ENCODE peak calls at places on chromosomes 7 and 10, in ten cellular contexts. P, S, J, L, E, U, G, V, H and Q are unnamed samples.

GRCh38 chr10:45491061-45491460 is 117.0 kb downstream of the ALOX5 start:
- DNase-seq in L (no peak), H (no peak), G (no peak), E (no peak), P (no peak), V (no peak), U (no peak), J (no peak), S (no peak), Q (no peak)

GRCh38 chr10:91799580-91799975 is 1.4 kb downstream of the TNKS2 start:
- DNase-seq in L (no peak), U (no peak), S (no peak), P (no peak), G (no peak), J (no peak), V (no peak), E (no peak), H (no peak), Q (no peak)

GRCh38 chr10:11886851-11887250 is 63.7 kb downstream of the PROSER2 start:
- DNase-seq in J (no peak), P (no peak), G (no peak), S (no peak), U (no peak), E (no peak), H (peak; percentile 33), V (no peak), L (no peak), Q (no peak)

GRCh38 chr10:49033939-49034338 is 81.4 kb downstream of the VSTM4 start:
- DNase-seq in U (no peak), H (no peak), P (no peak), G (no peak), L (no peak), E (no peak), J (no peak), V (no peak), S (no peak), Q (no peak)

GRCh38 chr7:18889436-18889835 is 228.0 kb downstream of the TWIST1 start:
- DNase-seq in U (peak; percentile 27), V (no peak), L (no peak), S (no peak), J (no peak), P (no peak), E (no peak), H (no peak), G (no peak), Q (no peak)

GRCh38 chr7:10571759-10572158 is 401.9 kb upstream of the PHF14 start:
- DNase-seq in E (no peak), H (no peak), J (no peak), G (no peak), P (no peak), S (no peak), V (no peak), L (no peak), U (no peak), Q (no peak)

GRCh38 chr10:48251525-48252353 is 22.8 kb downstream of the FRMPD2 start:
- DNase-seq in J (no peak), V (no peak), L (no peak), U (no peak), H (no peak), S (no peak), P (no peak), G (no peak), E (no peak), Q (no peak)

GRCh38 chr10:128855656-128856428 is 611.2 kb upstream of the MGMT start:
- DNase-seq in H (no peak), E (no peak), P (no peak), L (no peak), U (no peak), J (no peak), V (no peak), S (no peak), G (no peak), Q (no peak)

GRCh38 chr10:17250736-17251135 is 22.7 kb downstream of the VIM start:
- DNase-seq in S (no peak), L (no peak), E (no peak), P (no peak), U (no peak), J (no peak), H (no peak), V (no peak), G (no peak), Q (no peak)

GRCh38 chr10:17247210-17247609 is 19.2 kb downstream of the VIM start:
- DNase-seq in J (no peak), P (no peak), E (no peak), G (no peak), L (no peak), V (no peak), S (no peak), H (no peak), U (no peak), Q (no peak)

GRCh38 chr10:17248964-17249363 is 20.9 kb downstream of the VIM start:
- DNase-seq in H (no peak), U (no peak), E (no peak), L (no peak), P (no peak), J (no peak), S (no peak), V (no peak), G (no peak), Q (no peak)

GRCh38 chr10:17244712-17245365 is 16.8 kb downstream of the VIM start:
- DNase-seq in G (no peak), J (no peak), U (no peak), H (no peak), S (no peak), V (no peak), P (no peak), L (no peak), E (no peak), Q (no peak)

DNA sequence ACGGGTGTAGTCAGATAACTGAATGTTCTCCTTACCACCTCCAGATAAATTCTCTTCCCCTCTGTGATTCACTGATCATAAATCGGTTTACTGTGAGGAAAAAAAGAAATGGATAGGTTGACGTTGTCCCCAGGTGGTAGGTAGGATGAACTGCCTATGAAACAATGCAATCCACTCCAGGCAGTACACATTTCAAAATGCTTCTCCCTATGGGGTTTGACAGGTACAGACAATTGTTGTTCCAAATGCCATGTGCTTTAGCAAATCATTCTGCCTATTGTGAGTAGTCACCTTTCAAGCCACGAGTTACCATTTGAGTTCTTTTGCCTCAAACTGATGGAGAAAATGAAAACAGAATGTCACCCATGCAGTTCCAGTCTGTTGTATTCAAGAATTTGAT is 21.8 kb downstream of the VIM start:
- DNase-seq in V (no peak), P (no peak), J (no peak), L (no peak), H (peak; percentile 24), E (no peak), U (peak; percentile 12), G (no peak), S (peak; percentile 27), Q (no peak)
- TF ChIP-seq CTCF in V (peak; percentile 48), P (peak; percentile 28), J (peak; percentile 31), L (peak; percentile 36), H (peak; percentile 14), E (peak; percentile 21), U (peak; percentile 59), G (peak; percentile 46), S (peak; percentile 22), Q (peak; percentile 12)

DNA sequence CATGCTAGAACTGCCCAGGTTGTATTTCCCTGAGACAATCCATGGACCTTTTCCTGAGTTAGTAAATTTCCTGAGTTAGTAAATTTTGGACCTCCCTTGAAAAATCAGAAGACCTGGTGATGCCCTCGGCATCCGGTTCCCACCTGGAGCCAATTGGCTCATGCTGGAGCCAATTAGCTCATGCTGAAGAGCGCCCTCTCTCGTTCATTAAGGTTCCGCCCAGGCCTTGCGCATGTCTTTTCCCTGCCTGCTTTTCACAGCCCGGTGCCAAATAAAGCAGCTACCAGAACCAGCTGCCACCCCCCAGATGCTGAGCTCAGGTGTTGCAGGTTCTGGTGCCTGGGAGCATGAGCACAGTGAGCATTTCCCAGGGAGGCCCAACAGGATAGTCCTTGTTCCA is 96.2 kb downstream of the APBB1IP start:
- DNase-seq in L (no peak), S (no peak), U (no peak), J (no peak), P (no peak), E (no peak), G (no peak), H (peak; percentile 28), V (no peak), Q (no peak)
- TF ChIP-seq CTCF in L (peak; percentile 24), S (no peak), U (no peak), J (no peak), P (no peak), E (no peak), G (no peak), H (peak; percentile 21), V (no peak), Q (no peak)

DNA sequence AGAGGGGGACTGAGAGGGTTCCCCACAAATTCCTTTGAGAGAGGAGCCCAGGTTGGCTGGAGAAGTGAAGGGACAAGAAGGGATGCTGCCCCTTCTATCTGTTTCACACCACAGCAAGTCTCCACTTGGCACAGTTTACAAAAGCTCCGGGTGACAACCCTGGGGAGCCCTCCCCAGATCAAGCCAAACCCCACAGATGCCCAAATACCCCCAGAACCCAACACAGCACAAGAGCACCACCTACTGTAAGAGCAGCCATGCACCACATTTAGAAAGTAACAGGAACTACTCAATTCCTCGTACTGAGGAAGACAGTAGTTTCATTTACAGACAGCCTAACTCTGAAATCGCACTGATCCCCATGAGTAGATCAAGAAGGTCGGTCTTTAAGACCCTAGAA is 67.8 kb upstream of the ATP6V0A4 start:
- DNase-seq in H (no peak), G (no peak), J (no peak), L (no peak), E (no peak), S (peak; percentile 71), V (no peak), U (no peak), P (no peak), Q (no peak)
- TF ChIP-seq CTCF in H (peak; percentile 58), G (no peak), J (no peak), L (peak; percentile 18), E (no peak), S (peak; percentile 77), V (no peak), U (peak; percentile 40), P (no peak), Q (no peak)

GRCh38 chr10:62559481-62560206 is 185.5 kb downstream of the ZNF365 start:
- DNase-seq in H (no peak), U (no peak), L (no peak), V (no peak), P (no peak), E (no peak), S (no peak), J (no peak), G (no peak), Q (no peak)

GRCh38 chr10:62560207-62560819 is 186.1 kb downstream of the ZNF365 start:
- DNase-seq in H (no peak), V (no peak), E (no peak), S (no peak), L (no peak), J (peak; percentile 27), U (no peak), P (peak; percentile 53), G (peak; percentile 83), Q (no peak)

DNA sequence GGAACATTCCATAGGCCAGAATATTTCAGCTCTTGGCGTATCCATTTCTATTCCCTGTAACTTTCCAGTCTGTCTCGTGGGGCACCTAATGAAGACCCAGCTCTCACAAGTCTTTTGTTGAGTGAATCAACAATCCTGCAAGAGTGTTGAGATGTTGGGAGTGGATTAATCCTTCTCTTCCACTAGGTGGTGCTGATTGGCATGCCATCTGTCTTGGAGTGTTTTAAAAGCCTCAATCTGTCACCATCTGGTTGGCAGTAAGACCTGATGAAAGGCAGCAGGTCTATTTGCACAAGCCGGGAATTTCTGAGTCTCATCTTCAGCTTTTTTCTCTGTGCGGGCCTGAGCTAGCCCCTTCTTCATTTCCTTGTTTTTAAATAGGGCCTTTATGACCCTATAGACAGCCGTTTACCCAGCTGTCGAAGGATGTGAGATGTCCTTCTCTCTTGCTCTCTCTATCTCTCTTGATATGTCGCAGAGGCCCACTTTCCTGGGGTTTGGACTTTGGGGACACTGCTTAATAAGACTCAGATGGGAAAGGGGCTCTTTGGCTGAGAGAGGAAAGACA is 180.5 kb downstream of the ZNF365 start:
- DNase-seq in P (peak; percentile 34), J (peak; percentile 42), E (no peak), U (peak; percentile 33), L (no peak), H (peak; percentile 55), S (peak; percentile 62), G (peak; percentile 27), V (no peak), Q (no peak)
- TF ChIP-seq CTCF in P (peak; percentile 57), J (peak; percentile 53), E (peak; percentile 48), U (peak; percentile 69), L (peak; percentile 41), H (peak; percentile 55), S (peak; percentile 61), G (peak; percentile 68), V (peak; percentile 63), Q (peak; percentile 40)